ENCODE peak calls at places on chromosomes 5 and 9, in six cellular contexts. One of them, this sample, is unnamed.

GRCh38 chr5:143168877-143169810 is 234.3 kb downstream of the NR3C1 start:
- DNase-seq in NCI-H1092 treated with DMSO at 0.1 percent for 48 hours: no peak
- DNase-seq in amniotic stem cell: no peak
- DNase-seq in activated effector memory CD4-positive, alpha-beta T cell treated with Interleukin-2 at 50 U/mL for 16 hours: no peak
- DNase-seq in tibial artery: no peak
- DNase-seq in NCI-H1930: no peak
- DNase-seq in this sample: no peak

GRCh38 chr9:101711330-101711941 is 27.0 kb downstream of the GRIN3A start:
- DNase-seq in NCI-H1092 treated with DMSO at 0.1 percent for 48 hours: no peak
- DNase-seq in amniotic stem cell: no peak
- DNase-seq in activated effector memory CD4-positive, alpha-beta T cell treated with Interleukin-2 at 50 U/mL for 16 hours: no peak
- DNase-seq in tibial artery: no peak
- DNase-seq in NCI-H1930: no peak
- DNase-seq in this sample: peak; percentile 47

GRCh38 chr5:178297751-178298150 is 65.1 kb upstream of the PHYKPL start:
- DNase-seq in NCI-H1092 treated with DMSO at 0.1 percent for 48 hours: no peak
- DNase-seq in amniotic stem cell: no peak
- DNase-seq in activated effector memory CD4-positive, alpha-beta T cell treated with Interleukin-2 at 50 U/mL for 16 hours: no peak
- DNase-seq in tibial artery: peak; percentile 9
- DNase-seq in NCI-H1930: no peak
- DNase-seq in this sample: no peak

GRCh38 chr9:92726971-92727715 is 37.5 kb downstream of the BICD2 start:
- DNase-seq in NCI-H1092 treated with DMSO at 0.1 percent for 48 hours: peak; percentile 24
- DNase-seq in amniotic stem cell: no peak
- DNase-seq in activated effector memory CD4-positive, alpha-beta T cell treated with Interleukin-2 at 50 U/mL for 16 hours: no peak
- DNase-seq in tibial artery: no peak
- DNase-seq in NCI-H1930: no peak
- DNase-seq in this sample: no peak

GRCh38 chr9:75914002-75914401 is 23.5 kb downstream of the PCSK5 start:
- DNase-seq in NCI-H1092 treated with DMSO at 0.1 percent for 48 hours: no peak
- DNase-seq in amniotic stem cell: no peak
- DNase-seq in activated effector memory CD4-positive, alpha-beta T cell treated with Interleukin-2 at 50 U/mL for 16 hours: no peak
- DNase-seq in tibial artery: no peak
- DNase-seq in NCI-H1930: no peak
- DNase-seq in this sample: no peak

GRCh38 chr9:2526071-2526862 is 95.3 kb upstream of the VLDLR start:
- DNase-seq in NCI-H1092 treated with DMSO at 0.1 percent for 48 hours: no peak
- DNase-seq in amniotic stem cell: no peak
- DNase-seq in activated effector memory CD4-positive, alpha-beta T cell treated with Interleukin-2 at 50 U/mL for 16 hours: no peak
- DNase-seq in tibial artery: no peak
- DNase-seq in NCI-H1930: no peak
- DNase-seq in this sample: no peak

GRCh38 chr5:81125959-81126358 is 107.2 kb upstream of the CKMT2 start:
- DNase-seq in NCI-H1092 treated with DMSO at 0.1 percent for 48 hours: peak; percentile 67
- DNase-seq in amniotic stem cell: no peak
- DNase-seq in activated effector memory CD4-positive, alpha-beta T cell treated with Interleukin-2 at 50 U/mL for 16 hours: no peak
- DNase-seq in tibial artery: no peak
- DNase-seq in NCI-H1930: no peak
- DNase-seq in this sample: no peak

GRCh38 chr9:2477755-2478154 is 143.8 kb upstream of the VLDLR start:
- DNase-seq in NCI-H1092 treated with DMSO at 0.1 percent for 48 hours: no peak
- DNase-seq in amniotic stem cell: no peak
- DNase-seq in activated effector memory CD4-positive, alpha-beta T cell treated with Interleukin-2 at 50 U/mL for 16 hours: no peak
- DNase-seq in tibial artery: no peak
- DNase-seq in NCI-H1930: peak; percentile 37
- DNase-seq in this sample: no peak

GRCh38 chr9:90198956-90199355 is 443.7 kb downstream of the DIRAS2 start:
- DNase-seq in NCI-H1092 treated with DMSO at 0.1 percent for 48 hours: no peak
- DNase-seq in amniotic stem cell: no peak
- DNase-seq in activated effector memory CD4-positive, alpha-beta T cell treated with Interleukin-2 at 50 U/mL for 16 hours: no peak
- DNase-seq in tibial artery: no peak
- DNase-seq in NCI-H1930: no peak
- DNase-seq in this sample: no peak

GRCh38 chr5:151132959-151133358 is 24.6 kb downstream of the ANXA6 start:
- DNase-seq in NCI-H1092 treated with DMSO at 0.1 percent for 48 hours: no peak
- DNase-seq in amniotic stem cell: no peak
- DNase-seq in activated effector memory CD4-positive, alpha-beta T cell treated with Interleukin-2 at 50 U/mL for 16 hours: no peak
- DNase-seq in tibial artery: no peak
- DNase-seq in NCI-H1930: no peak
- DNase-seq in this sample: no peak

GRCh38 chr5:155189476-155189875 is 175.9 kb downstream of the KIF4B start:
- DNase-seq in NCI-H1092 treated with DMSO at 0.1 percent for 48 hours: no peak
- DNase-seq in amniotic stem cell: no peak
- DNase-seq in activated effector memory CD4-positive, alpha-beta T cell treated with Interleukin-2 at 50 U/mL for 16 hours: no peak
- DNase-seq in tibial artery: no peak
- DNase-seq in NCI-H1930: no peak
- DNase-seq in this sample: no peak

GRCh38 chr5:16787278-16787677 is 148.8 kb downstream of the MYO10 start:
- DNase-seq in NCI-H1092 treated with DMSO at 0.1 percent for 48 hours: peak; percentile 34
- DNase-seq in amniotic stem cell: no peak
- DNase-seq in activated effector memory CD4-positive, alpha-beta T cell treated with Interleukin-2 at 50 U/mL for 16 hours: no peak
- DNase-seq in tibial artery: no peak
- DNase-seq in NCI-H1930: no peak
- DNase-seq in this sample: no peak

GRCh38 chr5:56460681-56461191 is 227.6 kb upstream of the ANKRD55 start:
- DNase-seq in NCI-H1092 treated with DMSO at 0.1 percent for 48 hours: peak; percentile 62
- DNase-seq in amniotic stem cell: no peak
- DNase-seq in activated effector memory CD4-positive, alpha-beta T cell treated with Interleukin-2 at 50 U/mL for 16 hours: no peak
- DNase-seq in tibial artery: no peak
- DNase-seq in NCI-H1930: no peak
- DNase-seq in this sample: no peak

GRCh38 chr9:94971378-94972131 is 245.1 kb downstream of the AOPEP start:
- DNase-seq in NCI-H1092 treated with DMSO at 0.1 percent for 48 hours: no peak
- DNase-seq in amniotic stem cell: no peak
- DNase-seq in activated effector memory CD4-positive, alpha-beta T cell treated with Interleukin-2 at 50 U/mL for 16 hours: no peak
- DNase-seq in tibial artery: no peak
- DNase-seq in NCI-H1930: no peak
- DNase-seq in this sample: no peak

GRCh38 chr9:134556531-134557068 is 85.0 kb upstream of the COL5A1 start:
- DNase-seq in NCI-H1092 treated with DMSO at 0.1 percent for 48 hours: no peak
- DNase-seq in amniotic stem cell: no peak
- DNase-seq in activated effector memory CD4-positive, alpha-beta T cell treated with Interleukin-2 at 50 U/mL for 16 hours: no peak
- DNase-seq in tibial artery: no peak
- DNase-seq in NCI-H1930: no peak
- DNase-seq in this sample: no peak

GRCh38 chr5:71700803-71701202 is 18.3 kb upstream of the CARTPT start:
- DNase-seq in NCI-H1092 treated with DMSO at 0.1 percent for 48 hours: no peak
- DNase-seq in amniotic stem cell: no peak
- DNase-seq in activated effector memory CD4-positive, alpha-beta T cell treated with Interleukin-2 at 50 U/mL for 16 hours: no peak
- DNase-seq in tibial artery: no peak
- DNase-seq in NCI-H1930: no peak
- DNase-seq in this sample: no peak

GRCh38 chr5:79581535-79581934 is 30.7 kb upstream of the TENT2 start:
- DNase-seq in NCI-H1092 treated with DMSO at 0.1 percent for 48 hours: no peak
- DNase-seq in amniotic stem cell: no peak
- DNase-seq in activated effector memory CD4-positive, alpha-beta T cell treated with Interleukin-2 at 50 U/mL for 16 hours: no peak
- DNase-seq in tibial artery: no peak
- DNase-seq in NCI-H1930: no peak
- DNase-seq in this sample: no peak

GRCh38 chr5:34529581-34530331 is 126.4 kb upstream of the RAI14 start:
- DNase-seq in NCI-H1092 treated with DMSO at 0.1 percent for 48 hours: no peak
- DNase-seq in amniotic stem cell: no peak
- DNase-seq in activated effector memory CD4-positive, alpha-beta T cell treated with Interleukin-2 at 50 U/mL for 16 hours: no peak
- DNase-seq in tibial artery: no peak
- DNase-seq in NCI-H1930: no peak
- DNase-seq in this sample: no peak

GRCh38 chr5:41510176-41510831 is at the start of gene PLCXD3:
- DNase-seq in NCI-H1092 treated with DMSO at 0.1 percent for 48 hours: peak; percentile 19
- DNase-seq in amniotic stem cell: no peak
- DNase-seq in activated effector memory CD4-positive, alpha-beta T cell treated with Interleukin-2 at 50 U/mL for 16 hours: no peak
- DNase-seq in tibial artery: peak; percentile 28
- DNase-seq in NCI-H1930: peak; percentile 58
- DNase-seq in this sample: no peak

GRCh38 chr9:107703651-107704050 is 214.1 kb upstream of the KLF4 start:
- DNase-seq in NCI-H1092 treated with DMSO at 0.1 percent for 48 hours: no peak
- DNase-seq in amniotic stem cell: no peak
- DNase-seq in activated effector memory CD4-positive, alpha-beta T cell treated with Interleukin-2 at 50 U/mL for 16 hours: no peak
- DNase-seq in tibial artery: no peak
- DNase-seq in NCI-H1930: no peak
- DNase-seq in this sample: no peak

GRCh38 chr5:95411476-95411875 is 20.3 kb downstream of the FAM81B start:
- DNase-seq in NCI-H1092 treated with DMSO at 0.1 percent for 48 hours: no peak
- DNase-seq in amniotic stem cell: no peak
- DNase-seq in activated effector memory CD4-positive, alpha-beta T cell treated with Interleukin-2 at 50 U/mL for 16 hours: no peak
- DNase-seq in tibial artery: no peak
- DNase-seq in NCI-H1930: no peak
- DNase-seq in this sample: no peak

GRCh38 chr9:127884976-127885490 is 7.6 kb upstream of the AK1 start:
- DNase-seq in NCI-H1092 treated with DMSO at 0.1 percent for 48 hours: no peak
- DNase-seq in amniotic stem cell: no peak
- DNase-seq in activated effector memory CD4-positive, alpha-beta T cell treated with Interleukin-2 at 50 U/mL for 16 hours: no peak
- DNase-seq in tibial artery: no peak
- DNase-seq in NCI-H1930: no peak
- DNase-seq in this sample: no peak

GRCh38 chr9:137354845-137355420 is 52.9 kb upstream of the NRARP start:
- DNase-seq in NCI-H1092 treated with DMSO at 0.1 percent for 48 hours: no peak
- DNase-seq in amniotic stem cell: no peak
- DNase-seq in activated effector memory CD4-positive, alpha-beta T cell treated with Interleukin-2 at 50 U/mL for 16 hours: no peak
- DNase-seq in tibial artery: no peak
- DNase-seq in NCI-H1930: no peak
- DNase-seq in this sample: peak; percentile 17

GRCh38 chr5:86679949-86680348 is 62.2 kb downstream of the COX7C start:
- DNase-seq in NCI-H1092 treated with DMSO at 0.1 percent for 48 hours: no peak
- DNase-seq in amniotic stem cell: no peak
- DNase-seq in activated effector memory CD4-positive, alpha-beta T cell treated with Interleukin-2 at 50 U/mL for 16 hours: no peak
- DNase-seq in tibial artery: no peak
- DNase-seq in NCI-H1930: no peak
- DNase-seq in this sample: no peak

GRCh38 chr5:53069626-53070025 is 39.9 kb downstream of the MOCS2 start:
- DNase-seq in NCI-H1092 treated with DMSO at 0.1 percent for 48 hours: no peak
- DNase-seq in amniotic stem cell: no peak
- DNase-seq in activated effector memory CD4-positive, alpha-beta T cell treated with Interleukin-2 at 50 U/mL for 16 hours: peak; percentile 4
- DNase-seq in tibial artery: no peak
- DNase-seq in NCI-H1930: no peak
- DNase-seq in this sample: no peak

GRCh38 chr5:158797498-158797845 is 302.2 kb downstream of the EBF1 start:
- DNase-seq in NCI-H1092 treated with DMSO at 0.1 percent for 48 hours: no peak
- DNase-seq in amniotic stem cell: no peak
- DNase-seq in activated effector memory CD4-positive, alpha-beta T cell treated with Interleukin-2 at 50 U/mL for 16 hours: no peak
- DNase-seq in tibial artery: peak; percentile 45
- DNase-seq in NCI-H1930: no peak
- DNase-seq in this sample: no peak

GRCh38 chr5:93189707-93190120 is 391.3 kb downstream of the NR2F1-AS1 start:
- DNase-seq in NCI-H1092 treated with DMSO at 0.1 percent for 48 hours: no peak
- DNase-seq in amniotic stem cell: peak; percentile 59
- DNase-seq in activated effector memory CD4-positive, alpha-beta T cell treated with Interleukin-2 at 50 U/mL for 16 hours: no peak
- DNase-seq in tibial artery: no peak
- DNase-seq in NCI-H1930: no peak
- DNase-seq in this sample: no peak

GRCh38 chr5:35012365-35012764 is 35.4 kb downstream of the AGXT2 start:
- DNase-seq in NCI-H1092 treated with DMSO at 0.1 percent for 48 hours: no peak
- DNase-seq in amniotic stem cell: no peak
- DNase-seq in activated effector memory CD4-positive, alpha-beta T cell treated with Interleukin-2 at 50 U/mL for 16 hours: no peak
- DNase-seq in tibial artery: no peak
- DNase-seq in NCI-H1930: no peak
- DNase-seq in this sample: no peak

GRCh38 chr9:129962889-129963703 is 79.9 kb downstream of the FNBP1 start:
- DNase-seq in NCI-H1092 treated with DMSO at 0.1 percent for 48 hours: no peak
- DNase-seq in amniotic stem cell: no peak
- DNase-seq in activated effector memory CD4-positive, alpha-beta T cell treated with Interleukin-2 at 50 U/mL for 16 hours: peak; percentile 64
- DNase-seq in tibial artery: peak; percentile 50
- DNase-seq in NCI-H1930: no peak
- DNase-seq in this sample: peak; percentile 61

GRCh38 chr9:134698587-134699342 is 57.2 kb downstream of the COL5A1 start:
- DNase-seq in NCI-H1092 treated with DMSO at 0.1 percent for 48 hours: peak; percentile 55
- DNase-seq in amniotic stem cell: no peak
- DNase-seq in activated effector memory CD4-positive, alpha-beta T cell treated with Interleukin-2 at 50 U/mL for 16 hours: no peak
- DNase-seq in tibial artery: no peak
- DNase-seq in NCI-H1930: peak; percentile 38
- DNase-seq in this sample: peak; percentile 83

GRCh38 chr5:14870347-14871083 is 1.1 kb downstream of the ANKH start:
- DNase-seq in NCI-H1092 treated with DMSO at 0.1 percent for 48 hours: peak; percentile 60
- DNase-seq in amniotic stem cell: no peak
- DNase-seq in activated effector memory CD4-positive, alpha-beta T cell treated with Interleukin-2 at 50 U/mL for 16 hours: peak; percentile 68
- DNase-seq in tibial artery: no peak
- DNase-seq in NCI-H1930: no peak
- DNase-seq in this sample: no peak